ENCODE peak calls at places on chromosomes 16 and 17, in eight cellular contexts. D is Daoy; S is T-cell; H is hypothalamus; N is activated CD8-positive, alpha-beta T cell treated with anti-CD3 and anti-CD28 coated beads for 36 hours; B is H9; Z is uterus; I is stimulated activated CD4-positive, alpha-beta T cell treated with anti-CD3 and anti-CD28 coated beads, Interleukin-2, amount 100 ng/mL, for 48 hours. V is an unnamed sample.

GRCh38 chr17:27049104-27049784 is 244.7 kb upstream of the WSB1 start:
- DNase-seq in D (peak), S (no peak), H (no peak), N (peak), B (no peak), Z (no peak), I (no peak), V (no peak)

GRCh38 chr17:28030386-28030785 is 12.1 kb upstream of the NLK start:
- DNase-seq in D (no peak), S (no peak), H (no peak), N (no peak), B (no peak), Z (no peak), I (no peak), V (no peak)

GRCh38 chr17:29617125-29617480 is 5.6 kb downstream of the CORO6 start:
- DNase-seq in D (peak), S (peak), H (peak), N (peak), B (peak), Z (peak), I (peak), V (peak)

GRCh38 chr17:47279062-47279801 is 25.6 kb downstream of the ITGB3 start:
- DNase-seq in D (peak), S (no peak), H (no peak), N (no peak), B (no peak), Z (peak), I (no peak), V (no peak)

GRCh38 chr17:3914319-3914685 is 2.0 kb downstream of the P2RX1 start:
- DNase-seq in D (no peak), S (no peak), H (no peak), N (peak), B (no peak), Z (no peak), I (no peak), V (peak)

GRCh38 chr16:616771-617586 is 13.8 kb upstream of the WFIKKN1 start:
- DNase-seq in D (no peak), S (no peak), H (no peak), N (no peak), B (no peak), Z (no peak), I (no peak), V (no peak)

GRCh38 chr16:11240636-11241473 is 15.1 kb downstream of the SOCS1 start:
- DNase-seq in D (no peak), S (no peak), H (no peak), N (no peak), B (peak), Z (no peak), I (no peak), V (no peak)

GRCh38 chr16:30066882-30067583 is 1.5 kb downstream of the ALDOA start:
- DNase-seq in D (no peak), S (no peak), H (peak), N (no peak), B (no peak), Z (peak), I (no peak), V (no peak)

GRCh38 chr16:82331974-82332750 is 162.1 kb upstream of the MPHOSPH6 start:
- DNase-seq in D (no peak), S (no peak), H (no peak), N (no peak), B (no peak), Z (no peak), I (no peak), V (no peak)

GRCh38 chr17:7042507-7043194 is 1.2 kb downstream of the SLC16A11 start:
- DNase-seq in D (no peak), S (peak), H (no peak), N (peak), B (peak), Z (no peak), I (no peak), V (no peak)

GRCh38 chr17:40498281-40499084 is 2.9 kb downstream of the TNS4 start:
- DNase-seq in D (no peak), S (no peak), H (no peak), N (no peak), B (no peak), Z (no peak), I (no peak), V (no peak)

GRCh38 chr17:4276514-4276913 is 12.7 kb upstream of the ANKFY1 start:
- DNase-seq in D (no peak), S (no peak), H (no peak), N (no peak), B (no peak), Z (no peak), I (no peak), V (no peak)

GRCh38 chr17:66088173-66088572 is 103.8 kb downstream of the CEP112 start:
- DNase-seq in D (no peak), S (no peak), H (no peak), N (no peak), B (no peak), Z (no peak), I (no peak), V (no peak)

GRCh38 chr17:9330140-9330902 is 245.3 kb downstream of the STX8 start:
- DNase-seq in D (no peak), S (no peak), H (no peak), N (no peak), B (peak), Z (no peak), I (no peak), V (no peak)

GRCh38 chr16:66894948-66895696 is 14.8 kb downstream of the PDP2 start:
- DNase-seq in D (peak), S (peak), H (peak), N (peak), B (peak), Z (peak), I (peak), V (peak)

GRCh38 chr17:45431531-45432404 is 902 bp downstream of the ARHGAP27 start:
- DNase-seq in D (peak), S (peak), H (no peak), N (peak), B (peak), Z (peak), I (peak), V (peak)

GRCh38 chr17:66302761-66303626 is 581 bp downstream of the PRKCA start:
- DNase-seq in D (peak), S (peak), H (peak), N (peak), B (peak), Z (peak), I (no peak), V (peak)

GRCh38 chr16:3756113-3756512 is 38.8 kb upstream of the TRAP1 start:
- DNase-seq in D (no peak), S (no peak), H (no peak), N (no peak), B (no peak), Z (no peak), I (no peak), V (no peak)

GRCh38 chr16:51951668-51952298 is 595.2 kb downstream of the TOX3 start:
- DNase-seq in D (no peak), S (no peak), H (no peak), N (no peak), B (peak), Z (no peak), I (no peak), V (no peak)

GRCh38 chr17:50657054-50657453 is 22.4 kb downstream of the ABCC3 start:
- DNase-seq in D (no peak), S (no peak), H (no peak), N (no peak), B (no peak), Z (no peak), I (no peak), V (no peak)

GRCh38 chr16:56871172-56871593 is 6.2 kb downstream of the SLC12A3 start:
- DNase-seq in D (peak), S (no peak), H (no peak), N (no peak), B (no peak), Z (no peak), I (no peak), V (no peak)

GRCh38 chr16:87812200-87812656 is 46.4 kb upstream of the KLHDC4 start:
- DNase-seq in D (no peak), S (no peak), H (no peak), N (no peak), B (no peak), Z (no peak), I (no peak), V (no peak)

GRCh38 chr17:50847566-50847965 is 12.2 kb downstream of the WFIKKN2 start:
- DNase-seq in D (no peak), S (no peak), H (no peak), N (no peak), B (peak), Z (no peak), I (no peak), V (no peak)

GRCh38 chr17:37830151-37830993 is 85.5 kb upstream of the HNF1B start:
- DNase-seq in D (no peak), S (no peak), H (no peak), N (no peak), B (no peak), Z (no peak), I (no peak), V (no peak)

GRCh38 chr17:75877752-75878173 is 618 bp downstream of the TRIM47 start:
- DNase-seq in D (peak), S (peak), H (peak), N (peak), B (peak), Z (peak), I (peak), V (no peak)

GRCh38 chr16:29656688-29657523 is 6.1 kb upstream of the SPN start:
- DNase-seq in D (no peak), S (no peak), H (no peak), N (no peak), B (no peak), Z (no peak), I (no peak), V (no peak)

GRCh38 chr17:2171725-2172446 is 117.0 kb downstream of the HIC1 start:
- DNase-seq in D (peak), S (no peak), H (peak), N (no peak), B (no peak), Z (peak), I (no peak), V (no peak)

GRCh38 chr16:66696669-66697630 is at the start of gene CMTM4:
- DNase-seq in D (peak), S (peak), H (peak), N (peak), B (peak), Z (peak), I (peak), V (peak)

GRCh38 chr16:1909661-1910231 is 8.5 kb downstream of the HS3ST6 start:
- DNase-seq in D (no peak), S (no peak), H (no peak), N (no peak), B (peak), Z (no peak), I (no peak), V (no peak)

GRCh38 chr17:15965510-15965909 is 20.6 kb downstream of the ADORA2B start:
- DNase-seq in D (no peak), S (no peak), H (no peak), N (no peak), B (peak), Z (no peak), I (no peak), V (no peak)

GRCh38 chr17:6161456-6161855 is 91.3 kb downstream of the WSCD1 start:
- DNase-seq in D (no peak), S (no peak), H (no peak), N (no peak), B (peak), Z (no peak), I (no peak), V (no peak)

GRCh38 chr17:41618341-41619161 is 5.8 kb downstream of the KRT17 start:
- DNase-seq in D (peak), S (no peak), H (no peak), N (no peak), B (no peak), Z (no peak), I (no peak), V (no peak)

GRCh38 chr17:8225813-8226535 is 15.6 kb upstream of the AURKB start:
- DNase-seq in D (peak), S (peak), H (peak), N (peak), B (peak), Z (peak), I (peak), V (no peak)

GRCh38 chr16:30901201-30902069 is 5.0 kb downstream of the CTF1 start:
- DNase-seq in D (no peak), S (no peak), H (no peak), N (peak), B (no peak), Z (no peak), I (no peak), V (no peak)

GRCh38 chr17:29571883-29572681 is 3.6 kb downstream of the TP53I13 start:
- DNase-seq in D (no peak), S (no peak), H (no peak), N (no peak), B (peak), Z (peak), I (no peak), V (no peak)

GRCh38 chr17:4369557-4370230 is 3.2 kb upstream of the UBE2G1 start:
- DNase-seq in D (no peak), S (no peak), H (no peak), N (no peak), B (no peak), Z (no peak), I (no peak), V (no peak)

GRCh38 chr17:33751702-33752065 is 458.6 kb upstream of the ASIC2 start:
- DNase-seq in D (no peak), S (no peak), H (no peak), N (no peak), B (no peak), Z (no peak), I (no peak), V (no peak)